ENCODE peak calls at places on chromosomes 5 and 9, in eight cellular contexts. S, H, J, M, T, R, W and Q are unnamed samples.

GRCh38 chr5:160155017-160155725 is 35.9 kb upstream of the PWWP2A start:
- DNase-seq in S (no peak), H (no peak), J (no peak), M (no peak), T (no peak), R (no peak), W (no peak), Q (no peak)

GRCh38 chr5:126446498-126447224 is 23.5 kb downstream of the GRAMD2B start:
- DNase-seq in S (no peak), H (no peak), J (no peak), M (peak; percentile 70), T (peak; percentile 22), R (no peak), W (no peak), Q (peak; percentile 37)

GRCh38 chr9:27801511-27801910 is 228.2 kb upstream of the C9orf72 start:
- DNase-seq in S (no peak), H (no peak), J (no peak), M (no peak), T (no peak), R (no peak), W (no peak), Q (no peak)

GRCh38 chr5:145984072-145984471 is 47.7 kb downstream of the SH3RF2 start:
- DNase-seq in S (no peak), H (peak; percentile 93), J (no peak), M (no peak), T (no peak), R (no peak), W (no peak), Q (no peak)

GRCh38 chr9:116494815-116495634 is 192.1 kb upstream of the TRIM32 start:
- DNase-seq in S (peak; percentile 26), H (peak; percentile 13), J (peak; percentile 7), M (no peak), T (no peak), R (peak; percentile 55), W (no peak), Q (no peak)

GRCh38 chr5:80989883-80990282 is 29.7 kb downstream of the RASGRF2 start:
- DNase-seq in S (no peak), H (no peak), J (no peak), M (no peak), T (no peak), R (no peak), W (no peak), Q (no peak)

GRCh38 chr9:4421847-4422246 is 68.4 kb upstream of the SLC1A1 start:
- DNase-seq in S (no peak), H (no peak), J (no peak), M (no peak), T (no peak), R (no peak), W (no peak), Q (no peak)

GRCh38 chr5:145283101-145283500 is 552.0 kb downstream of the PRELID2 start:
- DNase-seq in S (no peak), H (no peak), J (no peak), M (peak; percentile 6), T (no peak), R (no peak), W (no peak), Q (no peak)

GRCh38 chr9:19155106-19155999 is 28.1 kb upstream of the PLIN2 start:
- DNase-seq in S (no peak), H (no peak), J (no peak), M (no peak), T (no peak), R (no peak), W (no peak), Q (no peak)

GRCh38 chr5:141051526-141051876 is 327 bp downstream of the PCDHB1 start:
- DNase-seq in S (no peak), H (no peak), J (no peak), M (no peak), T (no peak), R (peak; percentile 56), W (no peak), Q (no peak)

GRCh38 chr5:136036991-136037705 is 8.4 kb downstream of the TGFBI start:
- DNase-seq in S (no peak), H (peak; percentile 40), J (peak; percentile 53), M (no peak), T (no peak), R (no peak), W (peak; percentile 55), Q (peak; percentile 100)

GRCh38 chr9:89218040-89218928 is 39.7 kb upstream of the SHC3 start:
- DNase-seq in S (no peak), H (no peak), J (no peak), M (peak; percentile 28), T (no peak), R (no peak), W (no peak), Q (no peak)

GRCh38 chr5:44002381-44002901 is 386.8 kb downstream of the FGF10 start:
- DNase-seq in S (peak; percentile 98), H (no peak), J (no peak), M (peak; percentile 76), T (no peak), R (no peak), W (no peak), Q (peak; percentile 7)

GRCh38 chr5:39192449-39193160 is 26.8 kb downstream of the FYB1 start:
- DNase-seq in S (no peak), H (no peak), J (no peak), M (no peak), T (no peak), R (no peak), W (no peak), Q (no peak)

GRCh38 chr9:103242025-103242424 is 246.9 kb downstream of the CYLC2 start:
- DNase-seq in S (no peak), H (no peak), J (no peak), M (no peak), T (no peak), R (no peak), W (no peak), Q (peak; percentile 42)

GRCh38 chr5:25823330-25823873 is 1178.6 kb upstream of the CDH10 start:
- DNase-seq in S (no peak), H (no peak), J (no peak), M (no peak), T (no peak), R (no peak), W (no peak), Q (no peak)

GRCh38 chr5:50967388-50968039 is 301.1 kb downstream of the PARP8 start:
- DNase-seq in S (no peak), H (no peak), J (peak; percentile 72), M (no peak), T (no peak), R (peak; percentile 36), W (no peak), Q (no peak)

GRCh38 chr5:171968512-171968911 is 37.9 kb downstream of the FBXW11 start:
- DNase-seq in S (no peak), H (peak; percentile 28), J (no peak), M (no peak), T (no peak), R (no peak), W (no peak), Q (no peak)

GRCh38 chr9:91066856-91067255 is 265.2 kb downstream of the SYK start:
- DNase-seq in S (no peak), H (no peak), J (no peak), M (no peak), T (no peak), R (no peak), W (no peak), Q (no peak)

GRCh38 chr5:119878712-119879111 is 249.4 kb downstream of the FAM170A start:
- DNase-seq in S (no peak), H (no peak), J (no peak), M (no peak), T (no peak), R (peak; percentile 10), W (no peak), Q (peak; percentile 8)

GRCh38 chr9:18442629-18443491 is 31.1 kb upstream of the ADAMTSL1 start:
- DNase-seq in S (peak; percentile 49), H (peak; percentile 20), J (peak; percentile 72), M (peak; percentile 90), T (peak; percentile 16), R (peak; percentile 81), W (no peak), Q (peak; percentile 59)